ENCODE peak calls at places on chromosomes 5 and 9, in four cellular contexts. One of them, this sample, is unnamed.

GRCh38 chr5:65721775-65722574 is at the start of the genes NLN and SGTB:
- DNase-seq in right lobe of liver: peak
- DNase-seq in heart left ventricle: peak
- DNase-seq in tibial nerve: peak
- DNase-seq in this sample: peak

GRCh38 chr5:91146905-91147600 is 236.1 kb downstream of the ARRDC3 start:
- DNase-seq in right lobe of liver: peak
- DNase-seq in heart left ventricle: no peak
- DNase-seq in tibial nerve: no peak
- DNase-seq in this sample: peak

GRCh38 chr5:129063483-129064136 is 30.9 kb upstream of the ISOC1 start:
- DNase-seq in heart left ventricle: no peak
- DNase-seq in tibial nerve: no peak
- DNase-seq in right lobe of liver: no peak
- DNase-seq in this sample: no peak

GRCh38 chr5:132557425-132557805 is 638 bp downstream of the RAD50 start:
- DNase-seq in heart left ventricle: no peak
- DNase-seq in right lobe of liver: peak
- DNase-seq in tibial nerve: no peak
- DNase-seq in this sample: peak

GRCh38 chr5:145531038-145531734 is 304.0 kb downstream of the PRELID2 start:
- DNase-seq in right lobe of liver: peak
- DNase-seq in tibial nerve: no peak
- DNase-seq in heart left ventricle: no peak
- DNase-seq in this sample: peak

GRCh38 chr5:9781275-9781674 is 151.1 kb upstream of the TAS2R1 start:
- DNase-seq in right lobe of liver: no peak
- DNase-seq in heart left ventricle: no peak
- DNase-seq in tibial nerve: no peak
- DNase-seq in this sample: no peak

GRCh38 chr5:81924467-81924866 is 47.4 kb upstream of the ATG10 start:
- DNase-seq in heart left ventricle: no peak
- DNase-seq in right lobe of liver: no peak
- DNase-seq in tibial nerve: no peak
- DNase-seq in this sample: peak

GRCh38 chr5:128287740-128288139 is 204.2 kb downstream of the SLC12A2 start:
- DNase-seq in heart left ventricle: no peak
- DNase-seq in right lobe of liver: no peak
- DNase-seq in tibial nerve: no peak
- DNase-seq in this sample: no peak

GRCh38 chr9:13567833-13568232 is 288.3 kb upstream of the MPDZ start:
- DNase-seq in tibial nerve: no peak
- DNase-seq in heart left ventricle: no peak
- DNase-seq in right lobe of liver: no peak
- DNase-seq in this sample: no peak

GRCh38 chr9:134361843-134362414 is 35.7 kb downstream of the RXRA start:
- DNase-seq in right lobe of liver: no peak
- DNase-seq in heart left ventricle: no peak
- DNase-seq in tibial nerve: no peak
- DNase-seq in this sample: no peak

GRCh38 chr5:154368041-154368800 is 77.6 kb upstream of the SAP30L start:
- DNase-seq in tibial nerve: peak
- DNase-seq in heart left ventricle: no peak
- DNase-seq in right lobe of liver: no peak
- DNase-seq in this sample: peak

GRCh38 chr5:126195410-126196100 is 227.7 kb upstream of the GRAMD2B start:
- DNase-seq in tibial nerve: no peak
- DNase-seq in heart left ventricle: no peak
- DNase-seq in right lobe of liver: no peak
- DNase-seq in this sample: no peak

GRCh38 chr5:10440367-10440990 is 1.2 kb upstream of the ROPN1L start:
- DNase-seq in heart left ventricle: no peak
- DNase-seq in right lobe of liver: no peak
- DNase-seq in tibial nerve: no peak
- DNase-seq in this sample: no peak

GRCh38 chr5:81517462-81517861 is 123.5 kb upstream of the ACOT12 start:
- DNase-seq in right lobe of liver: no peak
- DNase-seq in tibial nerve: no peak
- DNase-seq in heart left ventricle: no peak
- DNase-seq in this sample: no peak

GRCh38 chr9:31733166-31733565 is 651.3 kb upstream of the ACO1 start:
- DNase-seq in right lobe of liver: no peak
- DNase-seq in heart left ventricle: no peak
- DNase-seq in tibial nerve: no peak
- DNase-seq in this sample: no peak

GRCh38 chr5:130720355-130720754 is 444.7 kb downstream of the HINT1 start:
- DNase-seq in heart left ventricle: no peak
- DNase-seq in right lobe of liver: no peak
- DNase-seq in tibial nerve: no peak
- DNase-seq in this sample: no peak

GRCh38 chr9:96868709-96869108 is 14.4 kb upstream of the ZNF782 start:
- DNase-seq in tibial nerve: no peak
- DNase-seq in heart left ventricle: no peak
- DNase-seq in right lobe of liver: no peak
- DNase-seq in this sample: no peak

GRCh38 chr5:2017540-2018389 is 135.0 kb upstream of the IRX4 start:
- DNase-seq in heart left ventricle: no peak
- DNase-seq in tibial nerve: no peak
- DNase-seq in right lobe of liver: no peak
- DNase-seq in this sample: no peak

GRCh38 chr5:39696672-39697398 is 272.1 kb upstream of the DAB2 start:
- DNase-seq in right lobe of liver: no peak
- DNase-seq in tibial nerve: no peak
- DNase-seq in heart left ventricle: no peak
- DNase-seq in this sample: no peak

GRCh38 chr9:136665111-136665703 is 2.5 kb downstream of the EGFL7 start:
- DNase-seq in tibial nerve: no peak
- DNase-seq in right lobe of liver: peak
- DNase-seq in heart left ventricle: peak
- DNase-seq in this sample: no peak

GRCh38 chr5:75660678-75661465 is 49.6 kb downstream of the ANKDD1B start:
- DNase-seq in heart left ventricle: no peak
- DNase-seq in right lobe of liver: no peak
- DNase-seq in tibial nerve: no peak
- DNase-seq in this sample: peak

GRCh38 chr5:75654693-75655315 is 43.6 kb downstream of the ANKDD1B start:
- DNase-seq in heart left ventricle: no peak
- DNase-seq in right lobe of liver: no peak
- DNase-seq in tibial nerve: no peak
- DNase-seq in this sample: no peak

GRCh38 chr5:75651575-75651974 is 40.3 kb downstream of the ANKDD1B start:
- DNase-seq in right lobe of liver: no peak
- DNase-seq in heart left ventricle: no peak
- DNase-seq in tibial nerve: no peak
- DNase-seq in this sample: no peak

GRCh38 chr5:75659791-75660453 is 48.7 kb downstream of the ANKDD1B start:
- DNase-seq in tibial nerve: no peak
- DNase-seq in right lobe of liver: no peak
- DNase-seq in heart left ventricle: no peak
- DNase-seq in this sample: no peak

GRCh38 chr5:75656311-75657003 is 45.2 kb downstream of the ANKDD1B start:
- DNase-seq in heart left ventricle: no peak
- DNase-seq in tibial nerve: peak
- DNase-seq in right lobe of liver: no peak
- DNase-seq in this sample: peak
- TF ChIP-seq POLR2A in heart left ventricle: no peak
- TF ChIP-seq POLR2A in tibial nerve: no peak
- TF ChIP-seq POLR2A in right lobe of liver: no peak
- TF ChIP-seq POLR2A in this sample: no peak

DNA sequence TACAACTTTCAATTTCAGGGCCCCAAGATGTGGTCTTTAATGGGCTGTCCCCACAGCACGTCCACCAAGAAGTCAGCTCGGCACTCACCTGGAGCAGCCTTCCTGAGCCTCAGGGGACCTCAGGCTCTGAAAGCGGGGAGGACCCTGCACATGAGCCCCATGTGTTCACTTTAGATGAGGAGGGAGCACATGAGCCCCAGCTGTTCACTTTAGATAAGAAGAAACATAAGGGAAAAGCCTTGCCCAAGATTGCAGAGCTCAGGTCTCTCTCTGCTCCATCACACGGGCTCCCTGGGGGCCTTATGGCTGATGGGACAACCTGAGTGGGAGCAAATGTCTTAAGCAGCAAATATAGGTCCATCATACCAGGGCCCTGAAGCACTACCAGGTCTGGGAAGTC is 56.4 kb downstream of the NIPSNAP3B start:
- DNase-seq in tibial nerve: no peak
- DNase-seq in right lobe of liver: no peak
- DNase-seq in heart left ventricle: no peak
- DNase-seq in this sample: no peak
- TF ChIP-seq CTCF in tibial nerve: no peak
- TF ChIP-seq CTCF in right lobe of liver: no peak
- TF ChIP-seq CTCF in heart left ventricle: no peak
- TF ChIP-seq CTCF in this sample: no peak

GRCh38 chr5:14145356-14146334 is 2.5 kb downstream of the TRIO start:
- DNase-seq in tibial nerve: no peak
- DNase-seq in heart left ventricle: no peak
- DNase-seq in right lobe of liver: no peak
- DNase-seq in this sample: no peak

GRCh38 chr5:14143843-14144585 is 872 bp downstream of the TRIO start:
- DNase-seq in tibial nerve: no peak
- DNase-seq in right lobe of liver: peak
- DNase-seq in heart left ventricle: peak
- DNase-seq in this sample: peak

GRCh38 chr5:14142856-14143508 is at the start of gene TRIO:
- DNase-seq in heart left ventricle: peak
- DNase-seq in right lobe of liver: peak
- DNase-seq in tibial nerve: peak
- DNase-seq in this sample: peak

GRCh38 chr5:14143509-14143842 is 334 bp downstream of the TRIO start:
- DNase-seq in heart left ventricle: no peak
- DNase-seq in tibial nerve: no peak
- DNase-seq in right lobe of liver: no peak
- DNase-seq in this sample: no peak

GRCh38 chr5:14144586-14145355 is 1.6 kb downstream of the TRIO start:
- DNase-seq in right lobe of liver: peak
- DNase-seq in heart left ventricle: peak
- DNase-seq in tibial nerve: peak
- DNase-seq in this sample: peak
- TF ChIP-seq POLR2A in right lobe of liver: peak
- TF ChIP-seq POLR2A in heart left ventricle: no peak
- TF ChIP-seq POLR2A in tibial nerve: peak
- TF ChIP-seq POLR2A in this sample: peak

DNA sequence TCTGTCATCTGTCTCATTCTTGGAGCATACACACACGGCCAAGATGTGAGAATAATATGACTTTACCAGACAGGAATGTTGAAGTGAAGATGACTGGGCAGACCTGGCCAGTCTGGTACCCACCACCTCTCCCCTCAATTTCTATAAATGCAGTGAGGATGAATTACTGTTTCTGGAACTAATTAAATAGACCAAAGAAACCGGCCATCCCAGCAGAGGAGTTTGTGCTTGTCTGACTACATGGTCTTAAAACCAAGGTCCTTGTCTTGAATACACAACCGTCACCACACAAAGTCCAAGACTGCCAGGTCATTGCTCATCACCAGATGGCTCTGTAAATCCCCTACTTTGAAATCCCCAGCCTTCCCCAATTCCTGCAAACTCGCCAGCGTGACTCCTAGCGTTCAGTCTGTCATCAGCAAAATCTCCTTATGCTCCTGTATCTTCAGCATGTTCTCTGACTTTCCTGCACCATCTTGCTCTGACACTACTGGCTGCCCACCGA is 147.2 kb downstream of the PDE4D start:
- DNase-seq in heart left ventricle: no peak
- DNase-seq in right lobe of liver: no peak
- DNase-seq in tibial nerve: no peak
- DNase-seq in this sample: no peak
- TF ChIP-seq CTCF in heart left ventricle: no peak
- TF ChIP-seq CTCF in right lobe of liver: no peak
- TF ChIP-seq CTCF in tibial nerve: no peak
- TF ChIP-seq CTCF in this sample: no peak

DNA sequence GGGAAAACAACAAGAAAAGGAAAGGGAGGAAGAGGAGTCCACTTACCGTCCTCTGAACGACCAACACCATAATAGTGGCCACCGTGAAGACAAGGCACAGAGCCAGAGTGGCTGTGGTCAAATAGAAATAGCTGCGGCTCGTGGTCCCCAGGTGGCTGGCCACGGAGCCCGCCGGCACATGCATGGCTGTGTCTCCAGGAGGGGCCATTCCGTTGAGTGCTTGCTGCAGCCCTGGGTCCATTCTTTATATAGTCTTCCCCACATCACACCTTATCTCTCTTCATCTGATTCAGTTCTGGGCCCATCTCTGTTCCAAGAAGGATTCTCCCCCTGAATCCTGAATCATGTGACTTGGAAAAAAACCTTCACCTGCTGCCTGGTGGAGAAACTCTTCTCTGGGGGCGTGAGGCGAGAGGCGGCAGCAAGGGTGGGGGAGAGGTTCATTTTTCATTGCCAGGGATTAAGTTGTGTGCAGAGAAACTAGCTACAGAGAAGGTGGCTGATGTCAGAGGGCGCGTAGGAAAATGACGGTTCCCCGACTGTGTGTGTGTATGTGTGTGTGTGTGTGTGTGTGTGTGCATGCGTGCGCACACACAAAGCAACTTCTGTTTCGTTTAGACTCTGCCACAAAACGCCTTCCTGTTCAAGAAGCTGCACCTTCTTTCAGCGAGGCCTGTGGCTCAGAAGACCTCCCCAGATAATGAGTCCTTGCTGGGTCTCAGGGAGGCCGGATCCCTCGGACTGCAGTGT is at the start of gene TNFSF8:
- DNase-seq in right lobe of liver: peak
- DNase-seq in heart left ventricle: no peak
- DNase-seq in tibial nerve: no peak
- DNase-seq in this sample: no peak
- TF ChIP-seq POLR2A in right lobe of liver: peak
- TF ChIP-seq POLR2A in heart left ventricle: no peak
- TF ChIP-seq POLR2A in tibial nerve: peak
- TF ChIP-seq POLR2A in this sample: no peak

DNA sequence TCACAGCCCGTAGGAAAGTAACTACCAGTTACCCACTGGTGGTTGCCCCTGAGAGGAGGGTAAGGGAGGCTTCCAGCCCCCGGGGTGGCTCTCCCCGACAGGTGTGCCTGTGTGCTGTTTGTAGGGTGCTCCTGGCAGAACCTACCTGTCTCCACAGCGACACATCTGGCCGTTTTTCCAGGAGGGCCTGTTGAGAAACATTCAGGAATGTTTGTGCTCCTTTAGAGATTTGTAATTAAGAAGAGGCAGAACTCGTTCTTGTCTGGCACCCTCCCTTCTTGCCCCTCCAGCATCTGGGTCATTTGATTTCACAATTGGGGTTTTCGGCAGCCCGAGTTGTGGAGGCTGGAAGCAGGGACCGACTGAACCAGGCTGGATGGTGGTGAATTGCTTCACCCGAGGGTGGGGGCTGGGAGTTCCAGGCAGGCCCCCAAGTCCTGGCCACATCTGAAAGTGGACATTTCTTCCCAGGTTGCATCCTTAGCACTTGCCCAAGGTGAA is 74.2 kb downstream of the WWC1 start:
- DNase-seq in heart left ventricle: no peak
- DNase-seq in right lobe of liver: no peak
- DNase-seq in tibial nerve: peak
- DNase-seq in this sample: peak
- TF ChIP-seq CTCF in heart left ventricle: no peak
- TF ChIP-seq CTCF in right lobe of liver: peak
- TF ChIP-seq CTCF in tibial nerve: peak
- TF ChIP-seq CTCF in this sample: peak